ENCODE peak calls at places on chromosome 18, in seven cellular contexts. V is breast epithelium, W is fibroblast of lung, D is neural progenitor cell, Y is psoas muscle, E is upper lobe of right lung, J is adrenal gland. U is an unnamed sample.
A peak's percentile ranks its signal among the peaks of the same experiment; 100 is the strongest.

GRCh38 chr18:48106976-48107781 is 176.7 kb upstream of the SMAD2 start:
- DNase-seq in W (no peak), Y (no peak), E (no peak), D (no peak), J (peak; percentile 43), V (no peak), U (no peak)

GRCh38 chr18:13376298-13376840 is 157.8 kb downstream of the LDLRAD4 start:
- DNase-seq in D (no peak), E (no peak), W (no peak), J (no peak), Y (no peak), V (no peak), U (no peak)

GRCh38 chr18:49628993-49629795 is 67.3 kb downstream of the LIPG start:
- DNase-seq in J (no peak), Y (peak; percentile 77), D (no peak), V (no peak), W (peak; percentile 42), E (no peak), U (no peak)

GRCh38 chr18:23690505-23691068 is 1.3 kb downstream of the LAMA3 start:
- DNase-seq in E (peak; percentile 67), V (no peak), J (no peak), D (peak; percentile 34), Y (no peak), W (no peak), U (no peak)

GRCh38 chr18:51342815-51343214 is 145.3 kb upstream of the MEX3C start:
- DNase-seq in W (peak; percentile 2), J (no peak), V (no peak), E (no peak), Y (no peak), D (no peak), U (no peak)

GRCh38 chr18:23591011-23591410 is 4.7 kb upstream of the NPC1 start:
- DNase-seq in W (peak; percentile 29), V (no peak), D (no peak), E (no peak), J (no peak), Y (no peak), U (no peak)

GRCh38 chr18:45208164-45208563 is 407.1 kb upstream of the SLC14A2 start:
- DNase-seq in J (no peak), W (no peak), Y (no peak), D (no peak), E (no peak), V (no peak), U (no peak)

GRCh38 chr18:13455960-13456471 is 237.5 kb downstream of the LDLRAD4 start:
- DNase-seq in J (no peak), Y (no peak), E (no peak), D (no peak), V (peak; percentile 30), W (no peak), U (no peak)

GRCh38 chr18:3544537-3544936 is 94.6 kb downstream of the TGIF1 start:
- DNase-seq in V (no peak), J (no peak), Y (no peak), D (no peak), E (no peak), W (no peak), U (no peak)

GRCh38 chr18:25815659-25816058 is 274.8 kb downstream of the SS18 start:
- DNase-seq in V (no peak), J (no peak), W (no peak), E (no peak), Y (no peak), D (no peak), U (no peak)

GRCh38 chr18:62377408-62377807 is 52.3 kb downstream of the TNFRSF11A start:
- DNase-seq in W (no peak), J (no peak), D (no peak), Y (no peak), E (no peak), V (no peak), U (no peak)

GRCh38 chr18:66344227-66344626 is 259.7 kb downstream of the CDH19 start:
- DNase-seq in V (no peak), Y (no peak), J (no peak), D (no peak), E (no peak), W (no peak), U (no peak)

GRCh38 chr18:48908916-48909315 is 41.8 kb downstream of the SMAD7 start:
- DNase-seq in W (no peak), V (no peak), Y (no peak), E (no peak), J (no peak), D (no peak), U (no peak)

GRCh38 chr18:64785686-64786085 is 636.8 kb upstream of the LINC00305 start:
- DNase-seq in D (no peak), W (no peak), J (no peak), V (no peak), Y (no peak), E (no peak), U (no peak)

GRCh38 chr18:65568866-65569265 is 181.9 kb upstream of the CDH7 start:
- DNase-seq in E (no peak), J (no peak), Y (no peak), W (no peak), D (no peak), V (no peak), U (no peak)

GRCh38 chr18:70195852-70196434 is 9.5 kb downstream of the RTTN start:
- DNase-seq in D (peak; percentile 47), Y (no peak), J (peak; percentile 20), W (peak; percentile 79), E (no peak), V (no peak), U (no peak)

GRCh38 chr18:58996131-58996632 is 131.5 kb downstream of the ZNF532 start:
- DNase-seq in D (no peak), Y (no peak), W (peak; percentile 80), J (no peak), E (no peak), V (no peak), U (no peak)

GRCh38 chr18:2391470-2391869 is 179.8 kb downstream of the METTL4 start:
- DNase-seq in D (no peak), E (no peak), Y (no peak), J (no peak), W (no peak), V (no peak), U (no peak)

GRCh38 chr18:38695559-38696270 is 1130.1 kb upstream of the CELF4 start:
- DNase-seq in Y (no peak), D (no peak), E (no peak), J (no peak), V (no peak), W (peak; percentile 63), U (no peak)

GRCh38 chr18:58290059-58290747 is 246.2 kb downstream of the NEDD4L start:
- DNase-seq in J (no peak), Y (no peak), W (peak; percentile 65), V (no peak), E (no peak), D (no peak), U (no peak)

GRCh38 chr18:23967321-23968089 is 47.0 kb upstream of the TTC39C start:
- DNase-seq in J (no peak), D (no peak), W (no peak), E (no peak), Y (no peak), V (no peak), U (no peak)

GRCh38 chr18:75530548-75531211 is 103.2 kb upstream of the SMIM21 start:
- DNase-seq in E (no peak), W (peak; percentile 20), V (no peak), D (no peak), Y (no peak), J (no peak), U (no peak)

GRCh38 chr18:31497711-31498449 is at the start of gene DSG2:
- DNase-seq in V (peak; percentile 78), W (no peak), Y (peak; percentile 59), D (peak; percentile 85), E (peak; percentile 93), J (peak; percentile 71), U (peak; percentile 76)

GRCh38 chr18:55523001-55523400 is 65.0 kb downstream of the TCF4 start:
- DNase-seq in E (no peak), D (no peak), J (no peak), Y (no peak), W (peak; percentile 46), V (no peak), U (no peak)

GRCh38 chr18:3715223-3716080 is 265.5 kb downstream of the TGIF1 start:
- DNase-seq in W (no peak), E (no peak), Y (no peak), J (no peak), D (peak; percentile 4), V (no peak), U (no peak)

GRCh38 chr18:73691118-73691517 is 456.5 kb downstream of the FBXO15 start:
- DNase-seq in E (no peak), J (no peak), D (no peak), V (no peak), Y (no peak), W (peak; percentile 64), U (no peak)

DNA sequence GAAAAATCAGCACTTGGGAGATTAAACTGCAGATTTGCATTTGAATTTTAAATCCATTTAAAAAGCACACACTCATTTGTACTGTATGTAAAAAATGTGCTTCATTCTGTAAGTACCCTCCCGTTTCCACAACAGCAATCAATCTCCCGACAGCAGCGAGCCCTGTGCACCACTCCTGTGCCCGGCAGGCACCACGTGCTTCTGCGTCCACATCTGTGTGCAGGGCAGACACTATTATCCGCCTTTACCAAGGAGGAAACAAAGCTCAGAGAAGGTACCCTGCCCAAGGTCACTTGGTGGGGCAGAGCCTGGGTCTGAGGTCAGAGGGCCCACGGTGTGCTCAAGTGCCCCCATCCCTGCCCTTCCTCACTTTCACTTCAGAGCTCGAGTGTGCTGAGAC is 7.5 kb downstream of the HSBP1L1 start:
- DNase-seq in Y (no peak), D (no peak), J (no peak), V (no peak), E (no peak), W (no peak), U (no peak)
- TF ChIP-seq CTCF in Y (no peak), D (no peak), J (no peak), V (no peak), E (no peak), W (no peak), U (no peak)

GRCh38 chr18:36757081-36757480 is 71.7 kb downstream of the TPGS2 start:
- DNase-seq in J (no peak), E (no peak), V (no peak), Y (no peak), D (peak; percentile 71), W (peak; percentile 72), U (no peak)
- TF ChIP-seq CTCF in J (peak; percentile 74), E (peak; percentile 58), V (peak; percentile 78), Y (peak; percentile 72), D (peak; percentile 70), W (peak; percentile 74), U (peak; percentile 79)

DNA sequence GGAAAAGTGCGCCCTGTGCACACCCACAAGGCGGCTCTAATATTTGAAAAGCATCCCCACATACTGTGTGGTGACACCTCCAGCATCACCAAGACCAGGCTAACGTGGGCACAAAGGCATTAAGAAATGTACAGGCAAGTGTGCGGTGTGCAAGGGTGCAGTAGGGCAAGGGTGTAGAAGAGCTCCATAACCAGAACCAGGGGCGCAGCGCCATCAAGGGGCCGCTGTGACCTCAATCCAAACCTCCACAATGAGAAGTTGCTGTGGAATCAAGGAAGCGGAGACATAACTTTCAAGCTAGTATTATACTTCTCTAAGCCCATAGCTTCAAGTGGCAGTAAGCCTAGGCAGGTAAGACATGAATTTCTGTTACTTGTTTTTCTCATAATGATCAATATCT is 13.0 kb downstream of the L3MBTL4 start:
- DNase-seq in J (no peak), D (peak; percentile 62), Y (no peak), W (no peak), E (no peak), V (no peak), U (no peak)
- TF ChIP-seq CTCF in J (no peak), D (peak; percentile 74), Y (no peak), W (no peak), E (no peak), V (no peak), U (peak; percentile 58)

GRCh38 chr18:22378672-22379282 is 38.9 kb downstream of the CTAGE1 start:
- DNase-seq in E (no peak), D (peak; percentile 67), W (peak; percentile 22), Y (no peak), J (peak; percentile 68), V (no peak), U (no peak)
- TF ChIP-seq CTCF in E (peak; percentile 60), D (peak; percentile 70), W (peak; percentile 44), Y (no peak), J (peak; percentile 53), V (no peak), U (peak; percentile 59)

U was measured in progenitor cell of endocrine pancreas.